ENCODE peak calls at places on chromosomes 7 and 10, in nine cellular contexts. V is HepG2; Q is prostate gland; I is cardiac muscle cell; E is CD8-positive, alpha-beta T cell; J is stomach; X is ovary; W is trophoblast cell; T is lower lobe of right lung. S is an unnamed sample.

GRCh38 chr7:46220066-46220630 is 299.1 kb upstream of the IGFBP3 start:
- DNase-seq in V (no peak), Q (no peak), I (no peak), E (no peak), J (no peak), X (no peak), W (peak; percentile 94), T (no peak), S (no peak)

GRCh38 chr10:71486465-71487114 is 89.9 kb downstream of the CDH23 start:
- DNase-seq in V (peak; percentile 26), Q (peak; percentile 61), I (peak; percentile 76), E (no peak), J (peak; percentile 62), X (no peak), W (peak; percentile 62), T (peak; percentile 74), S (peak; percentile 58)

GRCh38 chr10:110138197-110138812 is 69.1 kb upstream of the MXI1 start:
- DNase-seq in V (peak; percentile 65), Q (no peak), I (peak; percentile 77), E (no peak), J (no peak), X (no peak), W (no peak), T (no peak), S (peak; percentile 16)

GRCh38 chr7:73734619-73735525 is 3.7 kb downstream of the ABHD11 start:
- DNase-seq in V (peak; percentile 77), Q (peak; percentile 69), I (peak; percentile 86), E (peak; percentile 64), J (peak; percentile 92), X (no peak), W (peak; percentile 95), T (peak; percentile 91), S (peak; percentile 66)

GRCh38 chr10:125012851-125013528 is 71.1 kb downstream of the ZRANB1 start:
- DNase-seq in V (no peak), Q (no peak), I (no peak), E (no peak), J (no peak), X (no peak), W (no peak), T (peak; percentile 19), S (no peak)

GRCh38 chr7:117731455-117731854 is 141.8 kb downstream of the CTTNBP2 start:
- DNase-seq in V (no peak), Q (no peak), I (no peak), E (no peak), J (no peak), X (no peak), W (no peak), T (no peak), S (peak; percentile 11)

GRCh38 chr10:35025916-35026315 is 64.2 kb downstream of the CUL2 start:
- DNase-seq in V (no peak), Q (no peak), I (peak; percentile 43), E (no peak), J (no peak), X (no peak), W (no peak), T (no peak), S (no peak)

GRCh38 chr10:107548301-107548700 is 383.8 kb upstream of the SORCS1 start:
- DNase-seq in V (no peak), Q (no peak), I (no peak), E (no peak), J (no peak), X (no peak), W (no peak), T (no peak), S (no peak)

GRCh38 chr7:151607464-151607867 is 87.8 kb upstream of the RHEB start:
- DNase-seq in V (peak; percentile 27), Q (no peak), I (peak; percentile 49), E (no peak), J (no peak), X (no peak), W (peak; percentile 29), T (no peak), S (peak; percentile 36)

GRCh38 chr10:97713828-97714400 is 384 bp downstream of the MARVELD1 start:
- DNase-seq in V (no peak), Q (peak; percentile 63), I (peak; percentile 75), E (peak; percentile 19), J (peak; percentile 73), X (peak; percentile 70), W (peak; percentile 73), T (peak; percentile 86), S (peak; percentile 53)

GRCh38 chr10:119634219-119634544 is 17.0 kb upstream of the BAG3 start:
- DNase-seq in V (no peak), Q (no peak), I (peak; percentile 62), E (no peak), J (no peak), X (no peak), W (no peak), T (no peak), S (no peak)

GRCh38 chr10:84008878-84009277 is 130.4 kb upstream of the GHITM start:
- DNase-seq in V (no peak), Q (no peak), I (peak; percentile 9), E (no peak), J (no peak), X (no peak), W (peak; percentile 18), T (no peak), S (no peak)

GRCh38 chr10:104816501-104816900 is 175.4 kb downstream of the SORCS3 start:
- DNase-seq in V (no peak), Q (no peak), I (no peak), E (no peak), J (no peak), X (no peak), W (no peak), T (no peak), S (no peak)

GRCh38 chr7:151936207-151936606 is 20.0 kb upstream of the GALNTL5 start:
- DNase-seq in V (no peak), Q (no peak), I (no peak), E (no peak), J (no peak), X (no peak), W (no peak), T (no peak), S (no peak)

GRCh38 chr7:55569797-55570196 is 2.5 kb downstream of the VOPP1 start:
- DNase-seq in V (no peak), Q (no peak), I (no peak), E (no peak), J (no peak), X (no peak), W (no peak), T (no peak), S (no peak)

GRCh38 chr10:79116801-79117723 is 48.3 kb downstream of the ZMIZ1 start:
- DNase-seq in V (no peak), Q (no peak), I (peak; percentile 34), E (no peak), J (peak; percentile 50), X (no peak), W (no peak), T (peak; percentile 69), S (no peak)
- H3K27ac ChIP-seq in V (peak overlapping the region; percentile 21), Q (no peak overlapping the region), I (peak overlapping the region; percentile 88), E (no peak overlapping the region), J (peak overlapping the region; percentile 80), X (peak overlapping the region; percentile 32), W (no peak overlapping the region), T (peak overlapping the region; percentile 10), S (no peak overlapping the region)

GRCh38 chr7:149732611-149733010 is 40.8 kb downstream of the ZNF467 start:
- DNase-seq in V (no peak), Q (no peak), I (no peak), E (no peak), J (no peak), X (peak; percentile 4), W (no peak), T (peak; percentile 15), S (no peak)

GRCh38 chr7:149732111-149732561 is 41.3 kb downstream of the ZNF467 start:
- DNase-seq in V (no peak), Q (no peak), I (no peak), E (no peak), J (peak; percentile 35), X (peak; percentile 4), W (no peak), T (peak; percentile 42), S (no peak)

GRCh38 chr7:149733554-149734513 is 39.6 kb downstream of the ZNF467 start:
- DNase-seq in V (no peak), Q (no peak), I (no peak), E (no peak), J (no peak), X (peak; percentile 9), W (no peak), T (peak; percentile 45), S (no peak)

GRCh38 chr7:149734514-149735075 is 38.8 kb downstream of the ZNF467 start:
- DNase-seq in V (no peak), Q (no peak), I (no peak), E (no peak), J (no peak), X (no peak), W (no peak), T (peak; percentile 40), S (no peak)

DNA sequence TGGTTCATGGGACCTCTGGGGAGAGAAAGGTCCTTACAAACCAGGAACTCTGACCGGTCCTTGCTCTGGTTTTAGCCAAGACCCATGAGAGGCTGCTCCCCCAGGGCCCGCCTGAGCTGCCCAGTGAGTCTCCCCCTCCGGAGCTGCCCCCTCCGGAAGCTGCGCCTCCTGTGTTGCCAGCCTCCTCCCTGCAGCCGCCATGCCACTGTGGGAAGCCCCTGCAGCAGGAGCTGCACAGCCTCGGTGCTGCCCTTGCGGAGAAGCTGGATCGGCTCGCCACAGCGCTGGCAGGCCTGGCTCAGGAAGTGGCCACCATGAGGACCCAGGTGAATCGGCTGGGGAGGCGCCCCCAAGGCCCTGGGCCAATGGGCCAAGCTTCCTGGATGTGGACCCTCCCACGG is 40.3 kb downstream of the ZNF467 start:
- DNase-seq in V (no peak), Q (no peak), I (no peak), E (no peak), J (no peak), X (peak; percentile 8), W (no peak), T (peak; percentile 41), S (no peak)
- H3K36me3 ChIP-seq in V (peaks cover 2% of the 10 kb centered on the region), Q (peaks cover 7% of the 10 kb centered on the region), I (peaks cover 19% of the 10 kb centered on the region), E (peaks cover 3% of the 10 kb centered on the region), J (peaks cover 66% of the 10 kb centered on the region), X (no peaks in the 10 kb centered on the region), W (peaks cover 56% of the 10 kb centered on the region), T (peaks cover 52% of the 10 kb centered on the region), S (peaks cover 5% of the 10 kb centered on the region)

GRCh38 chr10:12445701-12446334 is 96.5 kb downstream of the CAMK1D start:
- DNase-seq in V (no peak), Q (no peak), I (no peak), E (no peak), J (no peak), X (no peak), W (no peak), T (no peak), S (no peak)
- H3K27ac ChIP-seq in V (no peak overlapping the region), Q (no peak overlapping the region), I (no peak overlapping the region), E (no peak overlapping the region), J (no peak overlapping the region), X (peak overlapping the region; percentile 49), W (no peak overlapping the region), T (no peak overlapping the region), S (peak overlapping the region; percentile 33)

GRCh38 chr7:5362466-5362865 is 61.2 kb downstream of the TNRC18 start:
- DNase-seq in V (no peak), Q (no peak), I (no peak), E (no peak), J (no peak), X (no peak), W (no peak), T (no peak), S (no peak)
- H3K36me3 ChIP-seq in V (peaks cover 52% of the 10 kb centered on the region), Q (peaks cover 7% of the 10 kb centered on the region), I (peaks cover 17% of the 10 kb centered on the region), E (peaks cover 40% of the 10 kb centered on the region), J (peaks cover 79% of the 10 kb centered on the region), X (no peaks in the 10 kb centered on the region), W (peaks cover 40% of the 10 kb centered on the region), T (peaks cover 77% of the 10 kb centered on the region), S (peaks cover 51% of the 10 kb centered on the region)